ENCODE peak calls at places on chromosomes 13 and 19, in six cellular contexts. N is amygdala; S is CD4-positive, alpha-beta T cell; Q is activated CD4-positive, alpha-beta T cell treated with anti-CD3 and anti-CD28 coated beads, Interleukin-2, amount 10 ng/mL, durations not matched to agents 7 days and 5 days; V is IMR-90; B is SW480. Z is an unnamed sample.

GRCh38 chr19:35928507-35928906 is 7.7 kb upstream of the LRFN3 start:
- DNase-seq in S (no peak), V (no peak), B (no peak), Q (no peak), N (no peak), Z (no peak)

GRCh38 chr13:35908221-35908620 is 223.0 kb downstream of the DCLK1 start:
- DNase-seq in Q (no peak), B (no peak), N (no peak), S (no peak), V (no peak), Z (no peak)

GRCh38 chr19:46722004-46722380 is 5.1 kb upstream of the PRKD2 start:
- DNase-seq in N (no peak), V (no peak), S (no peak), B (peak), Q (no peak), Z (no peak)

GRCh38 chr19:48961051-48961649 is 4.0 kb upstream of the FTL start:
- DNase-seq in Q (no peak), B (no peak), S (no peak), N (no peak), V (no peak), Z (no peak)

GRCh38 chr19:49528211-49528771 is 488 bp downstream of the RCN3 start:
- DNase-seq in Q (no peak), B (no peak), V (peak), S (no peak), N (no peak), Z (peak)

GRCh38 chr19:30148039-30148438 is 206.0 kb downstream of the URI1 start:
- DNase-seq in Q (no peak), V (no peak), N (no peak), S (no peak), B (no peak), Z (no peak)

GRCh38 chr13:99828114-99828513 is 143.5 kb downstream of the ZIC5 start:
- DNase-seq in Q (no peak), N (no peak), B (no peak), S (no peak), V (no peak), Z (no peak)

GRCh38 chr19:15616183-15616582 is 1.2 kb downstream of the CYP4F8 start:
- DNase-seq in Q (no peak), S (no peak), V (no peak), B (no peak), N (no peak), Z (no peak)

GRCh38 chr13:27406178-27406939 is 18.1 kb upstream of the GTF3A start:
- DNase-seq in B (peak), S (no peak), N (no peak), V (peak), Q (peak), Z (peak)

GRCh38 chr19:21603431-21604153 is 98.2 kb downstream of the ZNF429 start:
- DNase-seq in N (no peak), Q (no peak), V (no peak), S (no peak), B (no peak), Z (peak)

GRCh38 chr13:24270639-24271131 is 38.7 kb upstream of the C1QTNF9 start:
- DNase-seq in S (peak), V (peak), N (peak), B (no peak), Q (peak), Z (peak)

GRCh38 chr19:4699826-4700572 is 23.6 kb downstream of the DPP9 start:
- DNase-seq in N (no peak), S (no peak), Q (no peak), B (no peak), V (no peak), Z (no peak)

GRCh38 chr19:6060600-6061391 is 49.5 kb downstream of the RFX2 start:
- DNase-seq in N (no peak), B (no peak), S (peak), Q (no peak), V (peak), Z (peak)

GRCh38 chr13:73939071-73939380 is 195.2 kb downstream of the KLF12 start:
- DNase-seq in S (no peak), Q (no peak), B (no peak), V (no peak), N (no peak), Z (no peak)

GRCh38 chr19:38850976-38851621 is 1.3 kb upstream of the HNRNPL start:
- DNase-seq in N (peak), B (no peak), Q (peak), S (peak), V (no peak), Z (no peak)

GRCh38 chr13:94479559-94480095 is at the start of gene DCT:
- DNase-seq in B (no peak), N (no peak), V (no peak), Q (no peak), S (no peak), Z (no peak)

GRCh38 chr19:34232566-34233481 is 21.5 kb upstream of the GARRE1 start:
- DNase-seq in B (peak), V (peak), N (peak), S (no peak), Q (peak), Z (peak)

Z was measured in EH.